ENCODE peak calls at places on chromosomes 1 and 21, in eight cellular contexts. L is GM12878, J is HCT116, H is suprapubic skin, P is breast epithelium, F is K562, O is SK-N-SH, M is transverse colon. A is an unnamed sample. For H3K9me3, the result is how much of the 10 kb centered on the place peaks cover.

GRCh38 chr1:159181328-159182024 is 10.1 kb downstream of the CADM3 start:
- DNase-seq in M (no peak), F (no peak), J (no peak), P (no peak), H (no peak), L (no peak), O (no peak), A (no peak)

GRCh38 chr1:149962039-149962647 is 25.5 kb upstream of the MTMR11 start:
- DNase-seq in M (peak), J (peak), F (peak), H (no peak), P (no peak), L (peak), O (peak), A (no peak)

GRCh38 chr1:44640178-44640865 is 34.0 kb downstream of the TMEM53 start:
- DNase-seq in O (no peak), P (no peak), M (no peak), F (no peak), H (no peak), L (no peak), J (no peak), A (no peak)

GRCh38 chr1:108877858-108878257 is 1.1 kb downstream of the GPSM2 start:
- DNase-seq in J (no peak), L (no peak), O (peak), H (no peak), F (no peak), M (no peak), P (no peak), A (no peak)

GRCh38 chr1:85495556-85495955 is 30.6 kb upstream of the DDAH1 start:
- DNase-seq in P (peak), F (no peak), M (peak), H (no peak), L (no peak), O (no peak), J (peak), A (no peak)

GRCh38 chr1:154272999-154273563 is 652 bp downstream of the HAX1 start:
- DNase-seq in F (no peak), H (no peak), L (no peak), M (no peak), O (no peak), P (no peak), J (no peak), A (no peak)

GRCh38 chr1:228060458-228061190 is 21.9 kb upstream of the ARF1 start:
- DNase-seq in H (peak), M (peak), L (no peak), O (peak), P (peak), F (peak), J (no peak), A (peak)

GRCh38 chr1:196115641-196116040 is 492.6 kb downstream of the KCNT2 start:
- DNase-seq in F (no peak), O (no peak), L (no peak), J (no peak), H (no peak), M (no peak), P (no peak), A (no peak)

GRCh38 chr1:63807063-63807462 is 33.2 kb downstream of the ROR1 start:
- DNase-seq in P (no peak), J (no peak), O (no peak), M (no peak), L (no peak), F (no peak), H (no peak), A (no peak)

GRCh38 chr1:156503672-156504055 is 3.1 kb upstream of the MEF2D start:
- DNase-seq in H (no peak), L (no peak), M (no peak), F (no peak), P (no peak), O (no peak), J (no peak), A (no peak)

GRCh38 chr1:220690140-220691038 is at the start of gene C1orf115:
- DNase-seq in L (no peak), F (peak), H (no peak), P (peak), O (peak), M (peak), J (peak), A (peak)

GRCh38 chr21:20592482-20592881 is 405.7 kb upstream of the NCAM2 start:
- DNase-seq in M (no peak), F (no peak), P (no peak), O (no peak), L (no peak), J (no peak), H (no peak), A (no peak)

GRCh38 chr21:33894736-33895288 is 20.8 kb downstream of the ATP5PO start:
- DNase-seq in P (peak), M (peak), F (peak), H (peak), O (peak), L (no peak), J (peak), A (peak)

GRCh38 chr1:219883400-219884332 is 44.7 kb downstream of the SLC30A10 start:
- DNase-seq in O (peak), J (no peak), H (no peak), M (no peak), P (no peak), L (no peak), F (peak), A (no peak)

GRCh38 chr21:45080639-45081414 is 6.4 kb downstream of the ADARB1 start:
- DNase-seq in H (no peak), M (no peak), O (no peak), F (no peak), L (no peak), J (no peak), P (no peak), A (peak)

GRCh38 chr1:206655471-206655882 is 20.1 kb downstream of the DYRK3 start:
- DNase-seq in L (no peak), O (peak), P (no peak), F (no peak), H (no peak), M (no peak), J (no peak), A (no peak)

GRCh38 chr1:200359610-200360163 is 50.1 kb downstream of the ZNF281 start:
- DNase-seq in H (no peak), J (no peak), P (no peak), O (no peak), L (no peak), M (no peak), F (no peak), A (no peak)

GRCh38 chr1:221756830-221757551 is 15.1 kb upstream of the DUSP10 start:
- DNase-seq in P (no peak), M (no peak), J (no peak), O (no peak), H (no peak), L (peak), F (no peak), A (no peak)

GRCh38 chr1:205585169-205585834 is 46.5 kb downstream of the ELK4 start:
- DNase-seq in O (no peak), P (no peak), J (no peak), F (no peak), L (no peak), H (peak), M (peak), A (peak)

GRCh38 chr1:85417017-85417416 is 47.9 kb downstream of the DDAH1 start:
- DNase-seq in F (no peak), M (no peak), O (no peak), J (no peak), L (no peak), P (no peak), H (no peak), A (no peak)

GRCh38 chr1:172466795-172467407 is 23.0 kb upstream of the PIGC start:
- DNase-seq in J (peak), M (no peak), O (no peak), P (no peak), F (no peak), H (no peak), L (no peak), A (no peak)

GRCh38 chr1:5910666-5911065 is 81.6 kb downstream of the NPHP4 start:
- DNase-seq in L (no peak), J (no peak), O (no peak), P (no peak), H (peak), F (no peak), M (no peak), A (no peak)

GRCh38 chr1:216554934-216555333 is 131.7 kb upstream of the USH2A start:
- DNase-seq in M (no peak), J (no peak), O (no peak), F (no peak), L (no peak), H (no peak), P (no peak), A (no peak)

GRCh38 chr21:45414396-45415187 is 9.6 kb downstream of the COL18A1 start:
- DNase-seq in F (no peak), L (no peak), O (no peak), M (no peak), P (no peak), H (no peak), J (no peak), A (peak)

GRCh38 chr1:83910461-83910860 is 88.5 kb downstream of the TTLL7 start:
- DNase-seq in F (no peak), L (no peak), M (no peak), J (no peak), H (no peak), P (no peak), O (no peak), A (no peak)

GRCh38 chr1:94236630-94237290 is 624 bp downstream of the ARHGAP29 start:
- DNase-seq in J (no peak), H (peak), O (no peak), M (peak), P (no peak), F (no peak), L (no peak), A (peak)

GRCh38 chr21:42619841-42620240 is 33.6 kb upstream of the PDE9A start:
- DNase-seq in M (no peak), P (no peak), O (no peak), J (no peak), F (no peak), L (no peak), H (peak), A (no peak)

GRCh38 chr1:11855430-11855829 is 3.3 kb downstream of the NPPB start:
- DNase-seq in L (no peak), J (no peak), P (no peak), H (no peak), F (no peak), M (no peak), O (no peak), A (no peak)

GRCh38 chr1:208928335-208928734 is 655.2 kb upstream of the CAMK1G start:
- DNase-seq in P (no peak), M (no peak), F (no peak), O (no peak), H (no peak), J (no peak), L (no peak), A (no peak)

GRCh38 chr1:217534566-217534965 is 96.3 kb downstream of the GPATCH2 start:
- DNase-seq in F (no peak), M (no peak), P (no peak), L (no peak), O (no peak), H (no peak), J (no peak), A (no peak)

GRCh38 chr1:21963477-21964217 is 13.2 kb upstream of the CELA3B start:
- DNase-seq in J (peak), F (peak), O (peak), H (peak), L (peak), M (peak), P (peak), A (peak)

GRCh38 chr1:77756052-77756754 is 3.4 kb downstream of the USP33 start:
- DNase-seq in P (no peak), L (no peak), J (no peak), F (no peak), H (no peak), M (no peak), O (no peak), A (no peak)

GRCh38 chr21:35924714-35925301 is 135.5 kb downstream of the SETD4 start:
- DNase-seq in M (no peak), H (no peak), F (peak), O (no peak), J (no peak), P (no peak), L (no peak), A (peak)

GRCh38 chr1:72489801-72490200 is 207.5 kb upstream of the NEGR1 start:
- DNase-seq in P (no peak), L (no peak), M (no peak), F (no peak), J (no peak), O (no peak), H (no peak), A (no peak)

GRCh38 chr1:54051936-54052469 is 1.0 kb downstream of the TMEM59 start:
- DNase-seq in H (no peak), L (no peak), M (peak), F (no peak), P (no peak), O (peak), J (no peak), A (no peak)

GRCh38 chr1:91732291-91732953 is 153.5 kb downstream of the TGFBR3 start:
- DNase-seq in F (peak), L (no peak), O (no peak), J (peak), P (no peak), H (no peak), M (no peak), A (peak)

GRCh38 chr1:56710646-56711045 is 65.5 kb downstream of the PRKAA2 start:
- DNase-seq in F (no peak), M (no peak), J (no peak), O (no peak), H (no peak), L (no peak), P (no peak), A (no peak)
- TF ChIP-seq POLR2AphosphoS5 in F (no peak), M (no peak), J (no peak), O (peak), H (no peak), L (no peak), P (no peak), A (no peak)

GRCh38 chr1:171432473-171432872 is 52.9 kb upstream of the PRRC2C start:
- DNase-seq in H (no peak), P (no peak), J (no peak), L (no peak), F (no peak), O (no peak), M (no peak), A (no peak)

GRCh38 chr1:171434717-171435346 is 50.5 kb upstream of the PRRC2C start:
- DNase-seq in M (no peak), L (no peak), P (no peak), H (no peak), F (no peak), J (no peak), O (no peak), A (peak)

GRCh38 chr1:171433451-171433850 is 51.9 kb upstream of the PRRC2C start:
- DNase-seq in L (no peak), J (no peak), M (no peak), H (no peak), P (no peak), O (no peak), F (no peak), A (no peak)

GRCh38 chr1:171429137-171429536 is 56.2 kb upstream of the PRRC2C start:
- DNase-seq in O (no peak), M (no peak), J (no peak), H (no peak), F (no peak), L (no peak), P (no peak), A (no peak)

DNA sequence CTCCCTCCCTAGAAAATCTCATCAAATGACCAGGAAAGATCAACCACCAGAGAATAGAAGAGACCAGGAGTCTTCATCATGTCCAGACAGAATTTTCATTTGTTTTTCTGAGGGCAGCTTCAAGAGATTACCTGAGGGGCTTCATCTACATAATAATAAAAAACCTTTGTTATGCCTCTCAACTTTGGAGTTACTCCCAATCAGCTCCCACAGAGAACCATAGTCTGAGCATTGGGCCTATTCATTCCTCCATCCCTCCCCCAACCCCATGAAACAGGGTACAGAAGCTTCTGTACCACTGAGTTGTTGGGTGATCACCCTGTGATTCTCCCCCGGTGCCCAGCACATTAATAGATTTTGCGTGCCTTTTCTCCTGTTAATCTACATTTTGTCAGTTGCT is 53.3 kb upstream of the PRRC2C start:
- DNase-seq in J (no peak), H (no peak), L (no peak), P (no peak), O (no peak), F (no peak), M (no peak), A (no peak)
- H3K9me3 ChIP-seq in J (under half), H (under half), L (under half), P (under half), O (under half), F (under half), M (under half), A (under half)

DNA sequence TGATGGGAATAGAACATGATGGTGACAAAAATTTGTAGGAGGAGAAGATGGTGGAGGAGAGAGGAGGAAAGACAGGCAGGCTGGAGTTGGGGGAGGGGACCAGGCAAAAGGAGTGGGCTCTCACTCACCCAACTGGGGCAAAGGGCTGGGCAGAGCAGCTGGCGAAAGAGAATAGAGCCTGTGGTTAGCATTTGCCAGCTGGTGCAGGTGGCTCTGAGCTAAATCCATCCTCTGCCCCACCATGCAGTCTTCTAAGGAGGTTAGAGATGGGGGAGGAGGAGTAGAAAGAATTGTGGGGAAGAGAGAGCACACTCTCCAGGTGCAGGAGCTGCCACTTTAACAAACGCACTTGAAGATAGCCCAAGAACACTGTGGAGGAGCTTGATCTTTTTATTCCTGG is 27.6 kb upstream of the SLAMF1 start:
- DNase-seq in O (no peak), M (peak), H (no peak), F (no peak), J (no peak), P (no peak), L (no peak), A (no peak)
- H3K4me3 ChIP-seq in O (no peak), M (no peak), H (no peak), F (no peak), J (no peak), P (no peak), L (peak), A (no peak)

DNA sequence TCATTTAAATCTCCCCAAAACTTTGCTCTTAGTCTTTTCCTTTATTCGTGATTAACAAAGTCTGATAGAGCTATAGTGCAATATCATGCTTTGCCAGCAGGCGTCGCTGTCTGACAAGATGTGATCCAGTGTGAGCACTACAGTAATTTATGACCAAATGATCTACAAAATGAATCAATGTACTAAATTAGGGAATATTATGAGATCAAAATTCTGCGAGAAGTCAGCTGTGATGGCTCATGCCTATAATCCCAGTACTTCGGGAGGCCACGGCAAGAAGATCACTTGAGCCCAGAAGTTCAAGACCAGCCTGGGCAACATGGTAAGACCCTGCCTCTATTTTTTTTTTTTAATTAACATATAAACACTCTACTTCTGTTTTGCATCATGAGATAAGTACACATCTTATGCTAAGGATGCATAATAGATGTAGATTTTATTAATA is 3.6 kb upstream of the SPSB1 start:
- DNase-seq in H (no peak), J (peak), O (no peak), P (peak), M (peak), L (peak), F (peak), A (peak)
- TF ChIP-seq POLR2AphosphoS5 in H (no peak), J (no peak), O (no peak), P (no peak), M (no peak), L (no peak), F (no peak), A (no peak)

DNA sequence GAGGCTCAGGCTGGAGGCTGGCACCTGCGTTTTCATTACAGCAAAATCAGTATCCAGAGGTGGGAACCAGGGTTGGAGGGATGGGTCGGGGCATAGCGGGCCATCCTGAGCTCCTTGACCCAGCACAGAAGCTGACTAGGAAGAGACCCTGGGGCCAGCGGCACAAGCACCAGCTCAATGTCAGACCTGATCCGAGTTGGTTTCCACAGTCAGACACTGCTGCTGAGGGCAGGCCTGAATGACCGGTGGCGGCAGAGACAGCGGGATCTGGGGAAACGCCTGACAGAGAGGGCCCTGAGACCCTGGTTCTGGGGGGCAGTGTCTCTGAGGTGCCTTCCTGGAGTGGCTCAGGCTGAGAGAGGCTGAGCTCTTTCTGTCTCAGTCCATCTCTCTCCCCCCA is 162.0 kb upstream of the C1orf174 start:
- DNase-seq in M (no peak), P (no peak), J (no peak), O (no peak), F (no peak), L (no peak), H (no peak), A (no peak)
- H3K9me3 ChIP-seq in M (under half), P (under half), J (under half), O (under half), F (under half), L (under half), H (under half), A (under half)

GRCh38 chr1:1212780-1213152 is 1.2 kb downstream of the TNFRSF4 start:
- DNase-seq in L (no peak), M (peak), F (no peak), P (no peak), J (no peak), O (peak), H (no peak), A (no peak)
- H3K4me3 ChIP-seq in L (peak), M (no peak), F (no peak), P (peak), J (no peak), O (no peak), H (peak), A (peak)

DNA sequence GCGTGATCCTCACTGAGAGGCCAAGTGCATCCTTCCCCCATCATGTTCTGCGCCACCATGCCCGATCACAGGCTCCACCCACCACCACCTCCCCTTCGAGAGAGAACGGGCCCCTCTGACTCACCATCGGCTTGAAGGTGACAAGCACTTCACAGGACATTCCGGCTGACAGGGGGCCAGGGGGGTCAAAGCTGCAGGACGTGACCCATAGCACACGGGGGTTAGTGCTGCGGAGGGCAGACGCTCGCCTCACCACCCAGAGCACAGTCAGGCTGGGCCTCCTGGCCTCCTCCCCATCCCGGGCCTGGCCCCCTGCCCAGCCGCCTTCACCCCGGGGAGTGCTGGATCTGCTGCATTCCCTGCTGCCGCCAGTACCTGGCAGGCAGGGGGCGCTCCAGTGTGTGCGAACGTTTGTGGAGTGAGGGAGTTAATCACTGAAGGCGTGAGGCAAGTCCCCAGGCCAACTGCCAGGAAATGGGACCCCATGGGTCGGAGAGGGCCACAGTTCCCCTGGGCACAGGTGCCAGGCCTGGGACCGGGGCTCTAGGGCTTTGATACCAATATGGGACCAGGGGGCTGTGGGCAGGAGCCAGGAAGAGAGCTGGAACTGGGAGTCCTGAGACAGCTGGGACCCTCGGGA is 40.9 kb upstream of the TMEM52 start:
- DNase-seq in H (no peak), P (peak), L (no peak), J (peak), F (peak), M (peak), O (peak), A (peak)
- TF ChIP-seq POLR2AphosphoS5 in H (no peak), P (no peak), L (no peak), J (peak), F (no peak), M (no peak), O (no peak), A (no peak)